ENCODE peak calls at places on chromosomes 6 and 20, in seven cellular contexts. J is effector memory CD8-positive, alpha-beta T cell; C is nephron progenitor cell; P is KBM-7; Z is H54; A is cardiac septum; Y is amniotic epithelial cell. O is an unnamed sample.

GRCh38 chr6:131063028-131063763 is at the start of gene EPB41L2:
- DNase-seq in Z (peak), Y (peak), A (peak), P (peak), J (peak), C (peak), O (no peak)

GRCh38 chr6:129863664-129864063 is 2.5 kb upstream of the TMEM244 start:
- DNase-seq in A (no peak), J (no peak), Y (peak), P (no peak), C (no peak), Z (peak), O (no peak)

GRCh38 chr6:168589275-168589674 is 148.3 kb downstream of the SMOC2 start:
- DNase-seq in P (no peak), J (no peak), Z (no peak), Y (no peak), A (no peak), C (no peak), O (no peak)

GRCh38 chr20:24910461-24910860 is 38.6 kb upstream of the CST7 start:
- DNase-seq in Y (no peak), A (no peak), P (no peak), J (no peak), Z (no peak), C (no peak), O (no peak)

GRCh38 chr6:118581489-118581959 is 33.4 kb downstream of the PLN start:
- DNase-seq in C (no peak), A (no peak), J (no peak), P (no peak), Z (no peak), Y (peak), O (no peak)

GRCh38 chr20:44314870-44315269 is 3.9 kb upstream of the FITM2 start:
- DNase-seq in Y (no peak), P (no peak), Z (no peak), J (no peak), A (no peak), C (no peak), O (no peak)

GRCh38 chr6:25232478-25232877 is 46.7 kb upstream of the CARMIL1 start:
- DNase-seq in Z (no peak), Y (no peak), C (peak), J (no peak), A (peak), P (no peak), O (no peak)

GRCh38 chr6:139522471-139523220 is 148.2 kb upstream of the CITED2 start:
- DNase-seq in Y (no peak), C (no peak), J (no peak), A (no peak), P (no peak), Z (no peak), O (no peak)

GRCh38 chr20:21539512-21539911 is 25.6 kb upstream of the NKX2-2 start:
- DNase-seq in C (no peak), A (no peak), Z (no peak), J (no peak), P (no peak), Y (no peak), O (no peak)

GRCh38 chr6:135922170-135922569 is 70.7 kb downstream of the PDE7B start:
- DNase-seq in Y (peak), Z (peak), J (no peak), C (peak), A (no peak), P (no peak), O (peak)

GRCh38 chr6:11682525-11682924 is 96.1 kb downstream of the ADTRP start:
- DNase-seq in J (no peak), A (no peak), P (no peak), Z (no peak), Y (no peak), C (no peak), O (no peak)

GRCh38 chr6:114569643-114570042 is 226.8 kb upstream of the HS3ST5 start:
- DNase-seq in Y (no peak), C (no peak), A (no peak), J (no peak), Z (no peak), P (no peak), O (no peak)

GRCh38 chr20:1946762-1947534 is 46.9 kb downstream of the PDYN start:
- DNase-seq in C (peak), J (no peak), Z (no peak), P (no peak), Y (peak), A (peak), O (no peak)

GRCh38 chr6:155645328-155645727 is 189.7 kb upstream of the NOX3 start:
- DNase-seq in A (no peak), P (no peak), Y (no peak), Z (no peak), C (no peak), J (no peak), O (peak)

GRCh38 chr6:165571068-165571682 is 91.9 kb downstream of the PDE10A start:
- DNase-seq in A (no peak), Z (no peak), J (no peak), C (no peak), P (no peak), Y (peak), O (no peak)

GRCh38 chr6:13485923-13486557 is 1.4 kb downstream of the GFOD1 start:
- DNase-seq in A (no peak), P (peak), Y (peak), C (peak), J (no peak), Z (peak), O (no peak)

GRCh38 chr6:15945593-15946159 is 183.2 kb upstream of the MYLIP start:
- DNase-seq in C (no peak), J (no peak), Y (peak), P (no peak), A (no peak), Z (peak), O (no peak)

GRCh38 chr6:113879186-113880096 is 22.3 kb downstream of the MARCKS start:
- DNase-seq in Y (peak), A (no peak), P (peak), Z (no peak), J (no peak), C (peak), O (no peak)

GRCh38 chr6:114158838-114159694 is 183.8 kb downstream of the HS3ST5 start:
- DNase-seq in P (no peak), Z (no peak), A (no peak), C (no peak), Y (no peak), J (no peak), O (no peak)

GRCh38 chr6:26421259-26422144 is 18.8 kb upstream of the BTN3A3 start:
- DNase-seq in Y (peak), J (peak), P (peak), C (peak), A (peak), Z (peak), O (peak)

GRCh38 chr20:20435453-20435852 is 67.5 kb downstream of the INSM1 start:
- DNase-seq in A (no peak), Z (no peak), C (no peak), J (no peak), Y (no peak), P (no peak), O (no peak)

GRCh38 chr6:168525926-168526630 is 85.1 kb downstream of the SMOC2 start:
- DNase-seq in A (peak), Y (no peak), Z (no peak), C (no peak), J (no peak), P (no peak), O (no peak)

GRCh38 chr6:71405416-71405815 is 116.8 kb downstream of the OGFRL1 start:
- DNase-seq in Y (no peak), J (no peak), A (no peak), C (no peak), Z (no peak), P (no peak), O (no peak)

GRCh38 chr20:61120595-61121515 is 131.2 kb upstream of the CDH4 start:
- DNase-seq in C (peak), A (peak), Z (no peak), J (peak), P (peak), Y (peak), O (no peak)

GRCh38 chr20:21395666-21396044 is 1.7 kb downstream of the NKX2-4 start:
- DNase-seq in A (no peak), P (no peak), J (peak), Z (no peak), C (peak), Y (no peak), O (no peak)

GRCh38 chr20:58547527-58548475 is 32.6 kb upstream of the APCDD1L start:
- DNase-seq in J (no peak), A (no peak), P (no peak), Y (peak), C (no peak), Z (peak), O (no peak)

GRCh38 chr6:43770417-43771209 is 602 bp downstream of the VEGFA start:
- DNase-seq in P (peak), C (peak), J (peak), A (peak), Z (peak), Y (peak), O (no peak)

GRCh38 chr6:3001773-3002293 is 2.1 kb downstream of the NQO2 start:
- DNase-seq in P (peak), Y (peak), A (peak), J (peak), C (no peak), Z (peak), O (peak)

GRCh38 chr6:149473080-149474052 is 11.4 kb downstream of the ZC3H12D start:
- DNase-seq in A (no peak), J (no peak), Z (no peak), P (peak), Y (peak), C (no peak), O (no peak)

GRCh38 chr20:24098886-24099285 is 110.3 kb upstream of the GGTLC1 start:
- DNase-seq in A (no peak), P (no peak), J (no peak), Y (peak), C (no peak), Z (no peak), O (no peak)